ENCODE peak calls at places on chromosome 2, in eight cellular contexts. One of them, this sample, is unnamed.

GRCh38 chr2:219350938-219351280 is 18.4 kb upstream of the RESP18 start:
- DNase-seq in NCI-H146: peak
- DNase-seq in A172: no peak
- DNase-seq in OCI-LY7: no peak
- DNase-seq in AML-193: no peak
- DNase-seq in LNCaP clone FGC: no peak
- DNase-seq in cardiac fibroblast: no peak
- DNase-seq in NCI-H774: no peak
- DNase-seq in this sample: no peak

GRCh38 chr2:226644342-226644957 is 155.2 kb downstream of the IRS1 start:
- DNase-seq in NCI-H146: no peak
- DNase-seq in A172: no peak
- DNase-seq in OCI-LY7: no peak
- DNase-seq in AML-193: no peak
- DNase-seq in LNCaP clone FGC: no peak
- DNase-seq in cardiac fibroblast: peak
- DNase-seq in NCI-H774: no peak
- DNase-seq in this sample: no peak

GRCh38 chr2:201199847-201200246 is 16.9 kb downstream of the CASP10 start:
- DNase-seq in NCI-H146: no peak
- DNase-seq in A172: no peak
- DNase-seq in OCI-LY7: no peak
- DNase-seq in AML-193: no peak
- DNase-seq in LNCaP clone FGC: no peak
- DNase-seq in cardiac fibroblast: no peak
- DNase-seq in NCI-H774: no peak
- DNase-seq in this sample: no peak

GRCh38 chr2:30374380-30374779 is 72.7 kb upstream of the LCLAT1 start:
- DNase-seq in NCI-H146: no peak
- DNase-seq in A172: no peak
- DNase-seq in OCI-LY7: no peak
- DNase-seq in AML-193: no peak
- DNase-seq in LNCaP clone FGC: no peak
- DNase-seq in cardiac fibroblast: no peak
- DNase-seq in NCI-H774: no peak
- DNase-seq in this sample: no peak

GRCh38 chr2:238528953-238529781 is 102.4 kb downstream of the ASB1 start:
- DNase-seq in NCI-H146: peak
- DNase-seq in A172: peak
- DNase-seq in OCI-LY7: no peak
- DNase-seq in AML-193: no peak
- DNase-seq in LNCaP clone FGC: peak
- DNase-seq in cardiac fibroblast: peak
- DNase-seq in NCI-H774: peak
- DNase-seq in this sample: no peak

GRCh38 chr2:165778653-165779451 is 15.2 kb downstream of the GALNT3 start:
- DNase-seq in NCI-H146: peak
- DNase-seq in A172: no peak
- DNase-seq in OCI-LY7: peak
- DNase-seq in AML-193: no peak
- DNase-seq in LNCaP clone FGC: no peak
- DNase-seq in cardiac fibroblast: peak
- DNase-seq in NCI-H774: no peak
- DNase-seq in this sample: peak

GRCh38 chr2:130183500-130184373 is 1.7 kb downstream of the MZT2B start:
- DNase-seq in NCI-H146: no peak
- DNase-seq in A172: no peak
- DNase-seq in OCI-LY7: no peak
- DNase-seq in AML-193: no peak
- DNase-seq in LNCaP clone FGC: no peak
- DNase-seq in cardiac fibroblast: peak
- DNase-seq in NCI-H774: no peak
- DNase-seq in this sample: no peak

GRCh38 chr2:212914392-212914791 is 237.0 kb downstream of the IKZF2 start:
- DNase-seq in NCI-H146: no peak
- DNase-seq in A172: no peak
- DNase-seq in OCI-LY7: peak
- DNase-seq in AML-193: peak
- DNase-seq in LNCaP clone FGC: no peak
- DNase-seq in cardiac fibroblast: no peak
- DNase-seq in NCI-H774: no peak
- DNase-seq in this sample: no peak

GRCh38 chr2:128595763-128596452 is 277.2 kb upstream of the HS6ST1 start:
- DNase-seq in NCI-H146: no peak
- DNase-seq in A172: no peak
- DNase-seq in OCI-LY7: no peak
- DNase-seq in AML-193: no peak
- DNase-seq in LNCaP clone FGC: no peak
- DNase-seq in cardiac fibroblast: no peak
- DNase-seq in NCI-H774: no peak
- DNase-seq in this sample: no peak

GRCh38 chr2:197085665-197086064 is 159.2 kb upstream of the PGAP1 start:
- DNase-seq in NCI-H146: no peak
- DNase-seq in A172: no peak
- DNase-seq in OCI-LY7: no peak
- DNase-seq in AML-193: no peak
- DNase-seq in LNCaP clone FGC: no peak
- DNase-seq in cardiac fibroblast: no peak
- DNase-seq in NCI-H774: no peak
- DNase-seq in this sample: no peak

GRCh38 chr2:63755980-63756379 is 85.7 kb upstream of the UGP2 start:
- DNase-seq in NCI-H146: no peak
- DNase-seq in A172: no peak
- DNase-seq in OCI-LY7: no peak
- DNase-seq in AML-193: no peak
- DNase-seq in LNCaP clone FGC: no peak
- DNase-seq in cardiac fibroblast: peak
- DNase-seq in NCI-H774: no peak
- DNase-seq in this sample: no peak

GRCh38 chr2:71611247-71611646 is 157.9 kb downstream of the DYSF start:
- DNase-seq in NCI-H146: no peak
- DNase-seq in A172: no peak
- DNase-seq in OCI-LY7: no peak
- DNase-seq in AML-193: no peak
- DNase-seq in LNCaP clone FGC: no peak
- DNase-seq in cardiac fibroblast: no peak
- DNase-seq in NCI-H774: no peak
- DNase-seq in this sample: no peak

GRCh38 chr2:234793211-234793610 is 158.6 kb upstream of the SH3BP4 start:
- DNase-seq in NCI-H146: no peak
- DNase-seq in A172: no peak
- DNase-seq in OCI-LY7: no peak
- DNase-seq in AML-193: no peak
- DNase-seq in LNCaP clone FGC: no peak
- DNase-seq in cardiac fibroblast: no peak
- DNase-seq in NCI-H774: no peak
- DNase-seq in this sample: no peak

GRCh38 chr2:79622508-79622907 is 109.7 kb downstream of the CTNNA2 start:
- DNase-seq in NCI-H146: no peak
- DNase-seq in A172: peak
- DNase-seq in OCI-LY7: no peak
- DNase-seq in AML-193: no peak
- DNase-seq in LNCaP clone FGC: no peak
- DNase-seq in cardiac fibroblast: no peak
- DNase-seq in NCI-H774: no peak
- DNase-seq in this sample: no peak

GRCh38 chr2:48448274-48449061 is 81.5 kb upstream of the STON1 start:
- DNase-seq in NCI-H146: no peak
- DNase-seq in A172: peak
- DNase-seq in OCI-LY7: no peak
- DNase-seq in AML-193: peak
- DNase-seq in LNCaP clone FGC: no peak
- DNase-seq in cardiac fibroblast: peak
- DNase-seq in NCI-H774: peak
- DNase-seq in this sample: peak

GRCh38 chr2:223870840-223871618 is 33.6 kb upstream of the AP1S3 start:
- DNase-seq in NCI-H146: no peak
- DNase-seq in A172: no peak
- DNase-seq in OCI-LY7: no peak
- DNase-seq in AML-193: peak
- DNase-seq in LNCaP clone FGC: no peak
- DNase-seq in cardiac fibroblast: no peak
- DNase-seq in NCI-H774: no peak
- DNase-seq in this sample: no peak

GRCh38 chr2:191303349-191304005 is 58.3 kb downstream of the MYO1B start:
- DNase-seq in NCI-H146: peak
- DNase-seq in A172: no peak
- DNase-seq in OCI-LY7: no peak
- DNase-seq in AML-193: no peak
- DNase-seq in LNCaP clone FGC: peak
- DNase-seq in cardiac fibroblast: no peak
- DNase-seq in NCI-H774: peak
- DNase-seq in this sample: no peak

GRCh38 chr2:190804182-190804795 is 76.3 kb upstream of the GLS start:
- DNase-seq in NCI-H146: no peak
- DNase-seq in A172: no peak
- DNase-seq in OCI-LY7: no peak
- DNase-seq in AML-193: peak
- DNase-seq in LNCaP clone FGC: no peak
- DNase-seq in cardiac fibroblast: peak
- DNase-seq in NCI-H774: no peak
- DNase-seq in this sample: peak

GRCh38 chr2:42127425-42128424 is 41.4 kb upstream of the EML4 start:
- DNase-seq in NCI-H146: no peak
- DNase-seq in A172: peak
- DNase-seq in OCI-LY7: peak
- DNase-seq in AML-193: no peak
- DNase-seq in LNCaP clone FGC: no peak
- DNase-seq in cardiac fibroblast: no peak
- DNase-seq in NCI-H774: no peak
- DNase-seq in this sample: peak

GRCh38 chr2:96913398-96914202 is 43.7 kb upstream of the SEMA4C start:
- DNase-seq in NCI-H146: no peak
- DNase-seq in A172: no peak
- DNase-seq in OCI-LY7: no peak
- DNase-seq in AML-193: peak
- DNase-seq in LNCaP clone FGC: no peak
- DNase-seq in cardiac fibroblast: no peak
- DNase-seq in NCI-H774: no peak
- DNase-seq in this sample: peak

GRCh38 chr2:233418052-233418760 is 63.9 kb downstream of the DGKD start:
- DNase-seq in NCI-H146: no peak
- DNase-seq in A172: peak
- DNase-seq in OCI-LY7: peak
- DNase-seq in AML-193: no peak
- DNase-seq in LNCaP clone FGC: no peak
- DNase-seq in cardiac fibroblast: no peak
- DNase-seq in NCI-H774: no peak
- DNase-seq in this sample: no peak

GRCh38 chr2:79219383-79219988 is 59.9 kb upstream of the REG3A start:
- DNase-seq in NCI-H146: peak
- DNase-seq in A172: peak
- DNase-seq in OCI-LY7: peak
- DNase-seq in AML-193: peak
- DNase-seq in LNCaP clone FGC: peak
- DNase-seq in cardiac fibroblast: peak
- DNase-seq in NCI-H774: peak
- DNase-seq in this sample: peak

GRCh38 chr2:237118025-237118424 is 32.3 kb downstream of the COPS8 start:
- DNase-seq in NCI-H146: peak
- DNase-seq in A172: peak
- DNase-seq in OCI-LY7: no peak
- DNase-seq in AML-193: no peak
- DNase-seq in LNCaP clone FGC: no peak
- DNase-seq in cardiac fibroblast: peak
- DNase-seq in NCI-H774: no peak
- DNase-seq in this sample: no peak

GRCh38 chr2:86062043-86062442 is 43.6 kb downstream of the POLR1A start:
- DNase-seq in NCI-H146: no peak
- DNase-seq in A172: peak
- DNase-seq in OCI-LY7: no peak
- DNase-seq in AML-193: no peak
- DNase-seq in LNCaP clone FGC: no peak
- DNase-seq in cardiac fibroblast: peak
- DNase-seq in NCI-H774: no peak
- DNase-seq in this sample: no peak

GRCh38 chr2:230687498-230687897 is 25.1 kb upstream of the CAB39 start:
- DNase-seq in NCI-H146: no peak
- DNase-seq in A172: peak
- DNase-seq in OCI-LY7: no peak
- DNase-seq in AML-193: no peak
- DNase-seq in LNCaP clone FGC: no peak
- DNase-seq in cardiac fibroblast: peak
- DNase-seq in NCI-H774: no peak
- DNase-seq in this sample: no peak

GRCh38 chr2:99960724-99961566 is 181.4 kb downstream of the AFF3 start:
- DNase-seq in NCI-H146: no peak
- DNase-seq in A172: no peak
- DNase-seq in OCI-LY7: no peak
- DNase-seq in AML-193: no peak
- DNase-seq in LNCaP clone FGC: no peak
- DNase-seq in cardiac fibroblast: no peak
- DNase-seq in NCI-H774: no peak
- DNase-seq in this sample: no peak